ENCODE peak calls at places on chromosome 1, in five cellular contexts. One of them, this sample, is unnamed.

GRCh38 chr1:61641578-61642336 is 83.2 kb downstream of the TM2D1 start:
- DNase-seq in thoracic aorta: peak; percentile 52
- DNase-seq in neural progenitor cell: peak; percentile 77
- DNase-seq in stimulated activated effector memory CD8-positive, alpha-beta T cell treated with anti-CD3 and anti-CD28 coated beads, Interleukin-12 subunit alpha, Interleukin-12 subunit beta, amount 100 ng/mL, for 72 hours: peak; percentile 18
- DNase-seq in posterior cingulate gyrus: peak; percentile 96
- DNase-seq in this sample: no peak

GRCh38 chr1:111192643-111193519 is 7.6 kb downstream of the DENND2D start:
- DNase-seq in thoracic aorta: no peak
- DNase-seq in neural progenitor cell: no peak
- DNase-seq in stimulated activated effector memory CD8-positive, alpha-beta T cell treated with anti-CD3 and anti-CD28 coated beads, Interleukin-12 subunit alpha, Interleukin-12 subunit beta, amount 100 ng/mL, for 72 hours: no peak
- DNase-seq in posterior cingulate gyrus: no peak
- DNase-seq in this sample: no peak

GRCh38 chr1:39335278-39335677 is 130.8 kb downstream of the MACF1 start:
- DNase-seq in thoracic aorta: no peak
- DNase-seq in neural progenitor cell: no peak
- DNase-seq in stimulated activated effector memory CD8-positive, alpha-beta T cell treated with anti-CD3 and anti-CD28 coated beads, Interleukin-12 subunit alpha, Interleukin-12 subunit beta, amount 100 ng/mL, for 72 hours: no peak
- DNase-seq in posterior cingulate gyrus: no peak
- DNase-seq in this sample: no peak

GRCh38 chr1:36014722-36015220 is 69.1 kb upstream of the TEKT2 start:
- DNase-seq in thoracic aorta: no peak
- DNase-seq in neural progenitor cell: no peak
- DNase-seq in stimulated activated effector memory CD8-positive, alpha-beta T cell treated with anti-CD3 and anti-CD28 coated beads, Interleukin-12 subunit alpha, Interleukin-12 subunit beta, amount 100 ng/mL, for 72 hours: no peak
- DNase-seq in posterior cingulate gyrus: no peak
- DNase-seq in this sample: no peak

GRCh38 chr1:155321577-155322497 is 1.1 kb downstream of the RUSC1 start:
- DNase-seq in thoracic aorta: no peak
- DNase-seq in neural progenitor cell: peak; percentile 42
- DNase-seq in stimulated activated effector memory CD8-positive, alpha-beta T cell treated with anti-CD3 and anti-CD28 coated beads, Interleukin-12 subunit alpha, Interleukin-12 subunit beta, amount 100 ng/mL, for 72 hours: no peak
- DNase-seq in posterior cingulate gyrus: peak; percentile 75
- DNase-seq in this sample: peak; percentile 40

GRCh38 chr1:98749152-98749756 is 87.7 kb downstream of the SNX7 start:
- DNase-seq in thoracic aorta: no peak
- DNase-seq in neural progenitor cell: no peak
- DNase-seq in stimulated activated effector memory CD8-positive, alpha-beta T cell treated with anti-CD3 and anti-CD28 coated beads, Interleukin-12 subunit alpha, Interleukin-12 subunit beta, amount 100 ng/mL, for 72 hours: no peak
- DNase-seq in posterior cingulate gyrus: no peak
- DNase-seq in this sample: no peak

GRCh38 chr1:98454666-98455065 is 206.9 kb upstream of the SNX7 start:
- DNase-seq in thoracic aorta: no peak
- DNase-seq in neural progenitor cell: no peak
- DNase-seq in stimulated activated effector memory CD8-positive, alpha-beta T cell treated with anti-CD3 and anti-CD28 coated beads, Interleukin-12 subunit alpha, Interleukin-12 subunit beta, amount 100 ng/mL, for 72 hours: no peak
- DNase-seq in posterior cingulate gyrus: no peak
- DNase-seq in this sample: no peak

GRCh38 chr1:24643362-24644346 is 552 bp downstream of the SRRM1 start:
- DNase-seq in thoracic aorta: no peak
- DNase-seq in neural progenitor cell: peak; percentile 38
- DNase-seq in stimulated activated effector memory CD8-positive, alpha-beta T cell treated with anti-CD3 and anti-CD28 coated beads, Interleukin-12 subunit alpha, Interleukin-12 subunit beta, amount 100 ng/mL, for 72 hours: no peak
- DNase-seq in posterior cingulate gyrus: peak; percentile 43
- DNase-seq in this sample: peak; percentile 29

GRCh38 chr1:233109121-233109520 is 158.7 kb downstream of the NTPCR start:
- DNase-seq in thoracic aorta: no peak
- DNase-seq in neural progenitor cell: no peak
- DNase-seq in stimulated activated effector memory CD8-positive, alpha-beta T cell treated with anti-CD3 and anti-CD28 coated beads, Interleukin-12 subunit alpha, Interleukin-12 subunit beta, amount 100 ng/mL, for 72 hours: no peak
- DNase-seq in posterior cingulate gyrus: no peak
- DNase-seq in this sample: no peak

GRCh38 chr1:231626951-231627614 is 493 bp downstream of the DISC1 start:
- DNase-seq in thoracic aorta: peak; percentile 7
- DNase-seq in neural progenitor cell: peak; percentile 78
- DNase-seq in stimulated activated effector memory CD8-positive, alpha-beta T cell treated with anti-CD3 and anti-CD28 coated beads, Interleukin-12 subunit alpha, Interleukin-12 subunit beta, amount 100 ng/mL, for 72 hours: no peak
- DNase-seq in posterior cingulate gyrus: peak; percentile 90
- DNase-seq in this sample: peak; percentile 84